ENCODE peak calls at places on chromosomes 16 and 17, in five cellular contexts. F is HS-27A, E is pancreas, Y is T-helper 1 cell, X is stomach. B is an unnamed sample.

GRCh38 chr17:55417411-55418268 is 4.0 kb downstream of the MMD start:
- DNase-seq in F (no peak), E (no peak), Y (no peak), X (no peak), B (no peak)

GRCh38 chr16:67260426-67261063 is 11.8 kb downstream of the SLC9A5 start:
- DNase-seq in F (no peak), E (no peak), Y (no peak), X (peak), B (no peak)

GRCh38 chr17:41775394-41776226 is 10.9 kb downstream of the JUP start:
- DNase-seq in F (no peak), E (no peak), Y (no peak), X (no peak), B (no peak)

GRCh38 chr16:54284319-54284930 is 2.2 kb downstream of the IRX3 start:
- DNase-seq in F (no peak), E (peak), Y (no peak), X (peak), B (no peak)

GRCh38 chr17:68302666-68303065 is 11.4 kb downstream of the ARSG start:
- DNase-seq in F (no peak), E (no peak), Y (no peak), X (no peak), B (no peak)

GRCh38 chr16:18839555-18839954 is 38.2 kb upstream of the ARL6IP1 start:
- DNase-seq in F (no peak), E (no peak), Y (no peak), X (peak), B (peak)

GRCh38 chr17:3773511-3773910 is 27.5 kb downstream of the ITGAE start:
- DNase-seq in F (peak), E (peak), Y (no peak), X (no peak), B (no peak)

GRCh38 chr17:49035470-49036269 is 38.5 kb downstream of the IGF2BP1 start:
- DNase-seq in F (no peak), E (peak), Y (no peak), X (peak), B (no peak)

GRCh38 chr17:82400830-82401229 is 17.3 kb upstream of the HEXD start:
- DNase-seq in F (no peak), E (peak), Y (peak), X (peak), B (no peak)

GRCh38 chr17:69802045-69802740 is 272.8 kb upstream of the KCNJ16 start:
- DNase-seq in F (no peak), E (peak), Y (no peak), X (no peak), B (no peak)

GRCh38 chr16:29148867-29149272 is 164.0 kb downstream of the LAT start:
- DNase-seq in F (no peak), E (no peak), Y (peak), X (peak), B (peak)

GRCh38 chr16:10240854-10241613 is 58.8 kb upstream of the GRIN2A start:
- DNase-seq in F (no peak), E (no peak), Y (no peak), X (no peak), B (no peak)

GRCh38 chr16:30609928-30610839 is at the start of gene ZNF689:
- DNase-seq in F (peak), E (peak), Y (peak), X (peak), B (peak)